ENCODE peak calls at places on chromosome 2, in eight cellular contexts. One of them, this sample, is unnamed.

GRCh38 chr2:33859191-33859590 is 260.1 kb upstream of the FAM98A start:
- DNase-seq in H7: no peak
- DNase-seq in CD4-positive, CD25-positive, alpha-beta regulatory T cell: no peak
- DNase-seq in cardiac fibroblast: no peak
- DNase-seq in fibroblast of pulmonary artery: no peak
- DNase-seq in neuronal stem cell: no peak
- DNase-seq in kidney: no peak
- DNase-seq in GM23248: no peak
- DNase-seq in this sample: no peak

GRCh38 chr2:6946722-6947121 is 29.5 kb downstream of the RNF144A start:
- DNase-seq in GM23248: peak; percentile 89
- DNase-seq in H7: no peak
- DNase-seq in kidney: no peak
- DNase-seq in cardiac fibroblast: peak; percentile 78
- DNase-seq in neuronal stem cell: no peak
- DNase-seq in fibroblast of pulmonary artery: peak; percentile 68
- DNase-seq in CD4-positive, CD25-positive, alpha-beta regulatory T cell: no peak
- DNase-seq in this sample: no peak

GRCh38 chr2:151374426-151374825 is 17.0 kb downstream of the TNFAIP6 start:
- DNase-seq in cardiac fibroblast: peak; percentile 88
- DNase-seq in kidney: no peak
- DNase-seq in H7: no peak
- DNase-seq in fibroblast of pulmonary artery: peak; percentile 86
- DNase-seq in neuronal stem cell: no peak
- DNase-seq in CD4-positive, CD25-positive, alpha-beta regulatory T cell: no peak
- DNase-seq in GM23248: peak; percentile 87
- DNase-seq in this sample: no peak

GRCh38 chr2:174778479-174778962 is 14.2 kb upstream of the CHRNA1 start:
- DNase-seq in kidney: peak; percentile 85
- DNase-seq in neuronal stem cell: no peak
- DNase-seq in fibroblast of pulmonary artery: peak; percentile 97
- DNase-seq in GM23248: peak; percentile 93
- DNase-seq in CD4-positive, CD25-positive, alpha-beta regulatory T cell: peak; percentile 85
- DNase-seq in cardiac fibroblast: peak; percentile 94
- DNase-seq in H7: no peak
- DNase-seq in this sample: peak; percentile 42

GRCh38 chr2:6992821-6993228 is 75.6 kb downstream of the RNF144A start:
- DNase-seq in fibroblast of pulmonary artery: no peak
- DNase-seq in kidney: no peak
- DNase-seq in H7: no peak
- DNase-seq in cardiac fibroblast: no peak
- DNase-seq in neuronal stem cell: no peak
- DNase-seq in GM23248: no peak
- DNase-seq in CD4-positive, CD25-positive, alpha-beta regulatory T cell: no peak
- DNase-seq in this sample: no peak

GRCh38 chr2:121969766-121970639 is 214.6 kb downstream of the TSN start:
- DNase-seq in CD4-positive, CD25-positive, alpha-beta regulatory T cell: no peak
- DNase-seq in GM23248: no peak
- DNase-seq in neuronal stem cell: no peak
- DNase-seq in cardiac fibroblast: no peak
- DNase-seq in fibroblast of pulmonary artery: peak; percentile 3
- DNase-seq in kidney: no peak
- DNase-seq in H7: no peak
- DNase-seq in this sample: no peak

GRCh38 chr2:70678576-70679143 is 89.3 kb downstream of the ADD2 start:
- DNase-seq in neuronal stem cell: no peak
- DNase-seq in fibroblast of pulmonary artery: no peak
- DNase-seq in CD4-positive, CD25-positive, alpha-beta regulatory T cell: no peak
- DNase-seq in kidney: no peak
- DNase-seq in H7: no peak
- DNase-seq in cardiac fibroblast: no peak
- DNase-seq in GM23248: no peak
- DNase-seq in this sample: no peak

GRCh38 chr2:100615886-100616285 is 53.1 kb downstream of the PDCL3 start:
- DNase-seq in fibroblast of pulmonary artery: no peak
- DNase-seq in CD4-positive, CD25-positive, alpha-beta regulatory T cell: no peak
- DNase-seq in GM23248: no peak
- DNase-seq in H7: no peak
- DNase-seq in kidney: no peak
- DNase-seq in neuronal stem cell: no peak
- DNase-seq in cardiac fibroblast: no peak
- DNase-seq in this sample: no peak

GRCh38 chr2:126934803-126935202 is 36.1 kb downstream of the TEX51 start:
- DNase-seq in kidney: no peak
- DNase-seq in neuronal stem cell: no peak
- DNase-seq in CD4-positive, CD25-positive, alpha-beta regulatory T cell: no peak
- DNase-seq in cardiac fibroblast: no peak
- DNase-seq in GM23248: no peak
- DNase-seq in fibroblast of pulmonary artery: no peak
- DNase-seq in H7: no peak
- DNase-seq in this sample: no peak

GRCh38 chr2:126933707-126934106 is 35.0 kb downstream of the TEX51 start:
- DNase-seq in GM23248: no peak
- DNase-seq in H7: no peak
- DNase-seq in fibroblast of pulmonary artery: no peak
- DNase-seq in neuronal stem cell: no peak
- DNase-seq in kidney: no peak
- DNase-seq in CD4-positive, CD25-positive, alpha-beta regulatory T cell: no peak
- DNase-seq in cardiac fibroblast: no peak
- DNase-seq in this sample: no peak

GRCh38 chr2:126936219-126936618 is 37.5 kb downstream of the TEX51 start:
- DNase-seq in H7: no peak
- DNase-seq in CD4-positive, CD25-positive, alpha-beta regulatory T cell: no peak
- DNase-seq in neuronal stem cell: no peak
- DNase-seq in kidney: no peak
- DNase-seq in cardiac fibroblast: no peak
- DNase-seq in GM23248: no peak
- DNase-seq in fibroblast of pulmonary artery: no peak
- DNase-seq in this sample: no peak

GRCh38 chr2:126932966-126933555 is 34.4 kb downstream of the TEX51 start:
- DNase-seq in cardiac fibroblast: no peak
- DNase-seq in GM23248: no peak
- DNase-seq in neuronal stem cell: no peak
- DNase-seq in kidney: no peak
- DNase-seq in H7: no peak
- DNase-seq in fibroblast of pulmonary artery: no peak
- DNase-seq in CD4-positive, CD25-positive, alpha-beta regulatory T cell: no peak
- DNase-seq in this sample: no peak

DNA sequence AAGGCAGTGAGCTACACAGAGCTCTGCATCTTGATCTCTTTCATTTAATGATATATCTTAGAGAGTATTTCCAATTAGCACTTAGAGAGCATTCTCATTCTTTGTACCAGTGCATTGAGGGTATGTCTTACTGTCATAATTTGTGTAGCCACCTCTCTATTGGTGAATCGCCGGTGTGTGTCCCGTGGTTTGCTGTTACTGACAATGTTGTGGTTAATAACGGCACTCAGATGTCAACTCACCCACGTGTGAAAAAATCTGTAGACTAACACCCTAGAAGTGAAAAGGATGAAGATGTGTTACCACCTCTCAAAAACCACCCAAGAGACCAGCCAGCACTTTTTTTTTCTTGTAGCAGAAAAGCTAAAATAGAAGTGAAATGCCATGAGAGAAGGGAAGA is 37.1 kb downstream of the TEX51 start:
- DNase-seq in kidney: no peak
- DNase-seq in GM23248: no peak
- DNase-seq in H7: no peak
- DNase-seq in neuronal stem cell: no peak
- DNase-seq in cardiac fibroblast: no peak
- DNase-seq in CD4-positive, CD25-positive, alpha-beta regulatory T cell: no peak
- DNase-seq in fibroblast of pulmonary artery: no peak
- DNase-seq in this sample: no peak
- H3K4me3 ChIP-seq in kidney: no peak overlapping the region
- H3K4me3 ChIP-seq in GM23248: no peak overlapping the region
- H3K4me3 ChIP-seq in H7: no peak overlapping the region
- H3K4me3 ChIP-seq in neuronal stem cell: no peak overlapping the region
- H3K4me3 ChIP-seq in cardiac fibroblast: no peak overlapping the region
- H3K4me3 ChIP-seq in CD4-positive, CD25-positive, alpha-beta regulatory T cell: no peak overlapping the region
- H3K4me3 ChIP-seq in fibroblast of pulmonary artery: no peak overlapping the region
- H3K4me3 ChIP-seq in this sample: no peak overlapping the region

DNA sequence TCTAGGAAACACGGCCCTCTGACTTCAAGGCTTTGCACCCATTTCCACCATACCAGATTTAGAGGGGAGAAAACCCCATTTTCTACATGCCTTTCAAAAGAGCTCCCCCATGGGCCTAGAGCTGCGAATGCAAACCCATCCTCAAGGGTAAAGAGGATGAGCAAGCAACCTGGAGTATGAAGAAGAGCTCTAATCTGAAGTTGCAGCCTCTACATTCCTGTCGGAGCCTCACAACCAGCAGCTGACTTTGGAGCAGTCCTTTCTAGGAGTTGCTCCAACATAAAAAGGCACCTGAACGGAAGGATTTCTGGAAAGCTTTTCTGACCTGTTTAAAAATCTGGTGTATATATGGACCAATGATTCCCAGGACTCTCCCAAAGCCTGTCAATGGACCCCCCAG is 81.4 kb upstream of the POMC start:
- DNase-seq in fibroblast of pulmonary artery: no peak
- DNase-seq in neuronal stem cell: no peak
- DNase-seq in H7: peak; percentile 31
- DNase-seq in GM23248: no peak
- DNase-seq in cardiac fibroblast: no peak
- DNase-seq in kidney: no peak
- DNase-seq in CD4-positive, CD25-positive, alpha-beta regulatory T cell: no peak
- DNase-seq in this sample: no peak
- H3K4me3 ChIP-seq in fibroblast of pulmonary artery: no peak overlapping the region
- H3K4me3 ChIP-seq in neuronal stem cell: no peak overlapping the region
- H3K4me3 ChIP-seq in H7: no peak overlapping the region
- H3K4me3 ChIP-seq in GM23248: no peak overlapping the region
- H3K4me3 ChIP-seq in cardiac fibroblast: no peak overlapping the region
- H3K4me3 ChIP-seq in kidney: no peak overlapping the region
- H3K4me3 ChIP-seq in CD4-positive, CD25-positive, alpha-beta regulatory T cell: no peak overlapping the region
- H3K4me3 ChIP-seq in this sample: no peak overlapping the region

GRCh38 chr2:172439509-172439860 is 12.1 kb downstream of the ITGA6 start:
- DNase-seq in GM23248: no peak
- DNase-seq in CD4-positive, CD25-positive, alpha-beta regulatory T cell: no peak
- DNase-seq in kidney: no peak
- DNase-seq in neuronal stem cell: no peak
- DNase-seq in H7: no peak
- DNase-seq in fibroblast of pulmonary artery: no peak
- DNase-seq in cardiac fibroblast: no peak
- DNase-seq in this sample: no peak

GRCh38 chr2:172438064-172438421 is 10.7 kb downstream of the ITGA6 start:
- DNase-seq in H7: no peak
- DNase-seq in kidney: no peak
- DNase-seq in fibroblast of pulmonary artery: no peak
- DNase-seq in GM23248: peak; percentile 40
- DNase-seq in CD4-positive, CD25-positive, alpha-beta regulatory T cell: no peak
- DNase-seq in cardiac fibroblast: no peak
- DNase-seq in neuronal stem cell: no peak
- DNase-seq in this sample: no peak

GRCh38 chr2:172436889-172437288 is 9.5 kb downstream of the ITGA6 start:
- DNase-seq in CD4-positive, CD25-positive, alpha-beta regulatory T cell: no peak
- DNase-seq in fibroblast of pulmonary artery: no peak
- DNase-seq in cardiac fibroblast: no peak
- DNase-seq in H7: no peak
- DNase-seq in neuronal stem cell: no peak
- DNase-seq in GM23248: no peak
- DNase-seq in kidney: no peak
- DNase-seq in this sample: no peak

GRCh38 chr2:172438741-172439508 is 11.5 kb downstream of the ITGA6 start:
- DNase-seq in kidney: no peak
- DNase-seq in cardiac fibroblast: peak; percentile 47
- DNase-seq in CD4-positive, CD25-positive, alpha-beta regulatory T cell: no peak
- DNase-seq in GM23248: peak; percentile 70
- DNase-seq in H7: no peak
- DNase-seq in neuronal stem cell: no peak
- DNase-seq in fibroblast of pulmonary artery: peak; percentile 52
- DNase-seq in this sample: peak; percentile 80

DNA sequence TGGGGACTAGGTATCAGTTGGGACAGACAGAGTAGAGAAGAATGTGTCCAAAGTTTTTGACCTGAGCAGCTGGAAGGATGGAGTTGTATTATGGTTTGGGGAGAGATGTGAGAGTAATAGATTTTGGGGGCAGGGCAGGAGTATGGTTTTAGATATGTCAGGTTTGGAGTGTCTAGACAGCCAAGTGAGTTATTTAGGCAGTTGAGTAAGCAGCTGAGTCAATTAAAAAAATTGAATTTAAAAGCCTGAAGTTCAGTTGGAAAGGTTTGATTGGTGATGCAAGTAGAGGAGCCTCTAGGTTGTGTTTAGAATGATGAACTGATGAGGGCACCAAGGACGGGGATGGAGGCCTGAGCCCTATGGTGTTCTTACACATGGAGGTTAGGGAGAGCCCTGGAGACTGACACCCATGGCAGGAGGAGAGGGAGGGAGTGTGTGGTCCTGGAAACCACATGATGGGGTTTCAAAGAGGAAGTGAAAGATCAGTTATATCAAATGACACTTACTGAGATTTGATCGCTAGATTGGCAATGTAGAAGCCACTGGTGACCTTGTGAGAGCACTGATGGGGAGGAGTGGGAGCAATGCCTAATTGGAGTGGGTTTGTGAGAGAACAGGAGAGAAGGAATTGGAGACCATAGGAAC is 10.2 kb downstream of the ITGA6 start:
- DNase-seq in neuronal stem cell: no peak
- DNase-seq in kidney: no peak
- DNase-seq in CD4-positive, CD25-positive, alpha-beta regulatory T cell: no peak
- DNase-seq in GM23248: no peak
- DNase-seq in fibroblast of pulmonary artery: no peak
- DNase-seq in cardiac fibroblast: no peak
- DNase-seq in H7: no peak
- DNase-seq in this sample: no peak
- H3K4me3 ChIP-seq in neuronal stem cell: no peak overlapping the region
- H3K4me3 ChIP-seq in kidney: no peak overlapping the region
- H3K4me3 ChIP-seq in CD4-positive, CD25-positive, alpha-beta regulatory T cell: peak overlapping the region; percentile 83
- H3K4me3 ChIP-seq in GM23248: no peak overlapping the region
- H3K4me3 ChIP-seq in fibroblast of pulmonary artery: no peak overlapping the region
- H3K4me3 ChIP-seq in cardiac fibroblast: no peak overlapping the region
- H3K4me3 ChIP-seq in H7: no peak overlapping the region
- H3K4me3 ChIP-seq in this sample: no peak overlapping the region

GRCh38 chr2:28393115-28393836 is 618 bp downstream of the FOSL2 start:
- DNase-seq in CD4-positive, CD25-positive, alpha-beta regulatory T cell: peak; percentile 56
- DNase-seq in cardiac fibroblast: peak; percentile 74
- DNase-seq in neuronal stem cell: no peak
- DNase-seq in H7: peak; percentile 77
- DNase-seq in GM23248: peak; percentile 88
- DNase-seq in kidney: peak; percentile 94
- DNase-seq in fibroblast of pulmonary artery: peak; percentile 74
- DNase-seq in this sample: peak; percentile 72

GRCh38 chr2:28394331-28394877 is 1.7 kb downstream of the FOSL2 start:
- DNase-seq in neuronal stem cell: no peak
- DNase-seq in cardiac fibroblast: peak; percentile 65
- DNase-seq in H7: no peak
- DNase-seq in CD4-positive, CD25-positive, alpha-beta regulatory T cell: no peak
- DNase-seq in kidney: peak; percentile 87
- DNase-seq in fibroblast of pulmonary artery: peak; percentile 65
- DNase-seq in GM23248: peak; percentile 82
- DNase-seq in this sample: peak; percentile 79

GRCh38 chr2:28397043-28397381 is 4.4 kb downstream of the FOSL2 start:
- DNase-seq in neuronal stem cell: no peak
- DNase-seq in H7: no peak
- DNase-seq in kidney: no peak
- DNase-seq in fibroblast of pulmonary artery: no peak
- DNase-seq in GM23248: no peak
- DNase-seq in CD4-positive, CD25-positive, alpha-beta regulatory T cell: no peak
- DNase-seq in cardiac fibroblast: no peak
- DNase-seq in this sample: no peak

GRCh38 chr2:28394997-28395333 is 2.3 kb downstream of the FOSL2 start:
- DNase-seq in fibroblast of pulmonary artery: no peak
- DNase-seq in GM23248: no peak
- DNase-seq in cardiac fibroblast: no peak
- DNase-seq in neuronal stem cell: no peak
- DNase-seq in H7: no peak
- DNase-seq in CD4-positive, CD25-positive, alpha-beta regulatory T cell: no peak
- DNase-seq in kidney: no peak
- DNase-seq in this sample: no peak

DNA sequence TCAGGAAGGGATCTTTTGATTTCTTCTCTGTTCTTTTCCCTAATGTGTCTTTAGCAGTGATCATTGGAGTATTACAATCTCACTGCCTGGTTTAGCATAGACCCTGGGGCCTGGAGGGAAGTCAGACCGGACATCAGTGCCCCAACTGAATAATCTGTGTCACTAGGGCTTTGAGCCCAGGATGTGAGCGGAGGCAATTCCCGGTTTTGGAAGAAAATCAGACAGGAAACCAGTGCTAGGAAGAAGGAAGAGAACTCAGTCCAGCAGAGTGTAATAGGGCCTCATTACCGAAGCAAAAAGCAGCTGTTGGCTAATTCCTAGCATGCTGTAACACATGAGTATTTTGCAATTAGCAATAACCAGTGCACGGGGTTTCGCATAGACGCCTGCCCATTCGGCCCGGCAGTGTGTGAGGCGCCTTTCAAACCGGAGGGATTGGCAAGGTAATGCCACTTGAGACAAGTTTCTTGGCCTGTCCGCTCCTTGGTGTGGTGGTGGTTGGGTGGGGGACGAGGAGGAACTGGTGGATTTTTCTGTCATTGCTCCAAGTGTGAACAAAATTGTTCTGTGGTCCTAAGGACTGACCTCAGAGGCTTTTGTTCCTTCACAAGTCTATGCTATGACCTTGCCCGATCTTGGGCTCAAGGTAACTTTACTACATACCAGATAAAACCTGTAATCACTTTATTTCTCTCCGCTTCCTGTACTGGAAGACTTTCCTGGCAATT is 2.8 kb downstream of the FOSL2 start:
- DNase-seq in H7: no peak
- DNase-seq in kidney: peak; percentile 86
- DNase-seq in neuronal stem cell: no peak
- DNase-seq in cardiac fibroblast: peak; percentile 69
- DNase-seq in GM23248: peak; percentile 81
- DNase-seq in CD4-positive, CD25-positive, alpha-beta regulatory T cell: no peak
- DNase-seq in fibroblast of pulmonary artery: peak; percentile 84
- DNase-seq in this sample: peak; percentile 69
- H3K4me3 ChIP-seq in H7: no peak overlapping the region
- H3K4me3 ChIP-seq in kidney: peak overlapping the region; percentile 98
- H3K4me3 ChIP-seq in neuronal stem cell: peak overlapping the region; percentile 94
- H3K4me3 ChIP-seq in cardiac fibroblast: peak overlapping the region; percentile 96
- H3K4me3 ChIP-seq in GM23248: peak overlapping the region; percentile 95
- H3K4me3 ChIP-seq in CD4-positive, CD25-positive, alpha-beta regulatory T cell: peak overlapping the region; percentile 82
- H3K4me3 ChIP-seq in fibroblast of pulmonary artery: peak overlapping the region; percentile 99
- H3K4me3 ChIP-seq in this sample: peak overlapping the region; percentile 96

This sample was measured in mucosa of descending colon.